ENCODE peak calls at places on chromosome 22, in four cellular contexts. J is fibroblast of pulmonary artery, R is astrocyte of the spinal cord, S is lung. U is an unnamed sample.

GRCh38 chr22:36365020-36365411 is 22.8 kb downstream of the MYH9 start:
- DNase-seq in R (peak; percentile 97), S (no peak), J (peak; percentile 97), U (peak; percentile 87)

GRCh38 chr22:22460635-22461034 is 47.9 kb downstream of the ZNF280B start:
- DNase-seq in J (peak; percentile 13), R (no peak), S (no peak), U (no peak)

GRCh38 chr22:46679711-46680269 is 58.3 kb downstream of the CERK start:
- DNase-seq in J (no peak), R (no peak), S (no peak), U (no peak)

GRCh38 chr22:22395230-22395629 is 113.3 kb downstream of the ZNF280B start:
- DNase-seq in R (no peak), J (no peak), S (no peak), U (no peak)

GRCh38 chr22:36461665-36462474 is 19.6 kb downstream of the TXN2 start:
- DNase-seq in S (peak; percentile 85), J (peak; percentile 92), R (peak; percentile 95), U (peak; percentile 92)

GRCh38 chr22:36540867-36541642 is 12.1 kb upstream of the EIF3D start:
- DNase-seq in R (peak; percentile 6), J (no peak), S (no peak), U (peak; percentile 51)

GRCh38 chr22:26482171-26482570 is 1.4 kb downstream of the HPS4 start:
- DNase-seq in S (no peak), R (no peak), J (no peak), U (no peak)

GRCh38 chr22:24166811-24167210 is 14.5 kb upstream of the SUSD2 start:
- DNase-seq in R (no peak), J (no peak), S (no peak), U (no peak)

GRCh38 chr22:43159484-43160178 is 8.3 kb downstream of the TSPO start:
- DNase-seq in S (no peak), J (peak; percentile 20), R (no peak), U (no peak)

GRCh38 chr22:31451709-31452571 is 37.7 kb downstream of the EIF4ENIF1 start:
- DNase-seq in R (peak; percentile 43), J (peak; percentile 72), S (no peak), U (peak; percentile 54)

GRCh38 chr22:41532908-41533825 is 11.1 kb downstream of the POLR3H start:
- DNase-seq in J (peak; percentile 71), R (peak; percentile 40), S (peak; percentile 62), U (peak; percentile 55)

GRCh38 chr22:32255217-32255616 is at the start of gene SLC5A4:
- DNase-seq in S (no peak), J (no peak), R (no peak), U (no peak)

GRCh38 chr22:39820266-39820665 is 73.3 kb downstream of the ENTHD1 start:
- DNase-seq in J (peak; percentile 66), R (peak; percentile 79), S (no peak), U (peak; percentile 74)

GRCh38 chr22:26656896-26657851 is at the start of gene MIAT:
- DNase-seq in S (no peak), J (no peak), R (no peak), U (no peak)

GRCh38 chr22:19125011-19125410 is 2.8 kb upstream of the DGCR2 start:
- DNase-seq in S (no peak), J (no peak), R (no peak), U (no peak)

GRCh38 chr22:43487311-43488030 is 75.7 kb downstream of the MPPED1 start:
- DNase-seq in J (no peak), S (no peak), R (no peak), U (no peak)

GRCh38 chr22:22821340-22821739 is 66.3 kb upstream of the IGLL5 start:
- DNase-seq in R (no peak), J (no peak), S (no peak), U (no peak)

GRCh38 chr22:40491990-40492631 is 121.7 kb downstream of the SGSM3 start:
- DNase-seq in J (peak; percentile 72), R (peak; percentile 43), S (no peak), U (peak; percentile 67)

GRCh38 chr22:38973289-38974169 is 8.6 kb upstream of the APOBEC3B start:
- DNase-seq in S (peak; percentile 43), J (peak; percentile 19), R (peak; percentile 9), U (peak; percentile 23)

GRCh38 chr22:20993304-20994127 is 8.4 kb downstream of the THAP7 start:
- DNase-seq in S (no peak), R (no peak), J (no peak), U (no peak)

GRCh38 chr22:22450343-22450839 is 58.2 kb downstream of the ZNF280B start:
- DNase-seq in S (peak; percentile 35), R (no peak), J (no peak), U (no peak)

GRCh38 chr22:22598144-22598543 is 39.1 kb upstream of the PRAME start:
- DNase-seq in S (no peak), R (no peak), J (no peak), U (no peak)

GRCh38 chr22:31906086-31906485 is 38.2 kb upstream of the YWHAH start:
- DNase-seq in S (no peak), R (no peak), J (no peak), U (no peak)

GRCh38 chr22:41777749-41778395 is 22.6 kb upstream of the CCDC134 start:
- DNase-seq in S (no peak), J (no peak), R (no peak), U (peak; percentile 23)

GRCh38 chr22:19853058-19853878 is 1.4 kb downstream of the GNB1L start:
- DNase-seq in J (no peak), R (no peak), S (no peak), U (no peak)

GRCh38 chr22:39839917-39840510 is 53.5 kb downstream of the ENTHD1 start:
- DNase-seq in R (no peak), J (no peak), S (no peak), U (no peak)

GRCh38 chr22:27318516-27318915 is 483.0 kb downstream of the MN1 start:
- DNase-seq in S (no peak), R (peak; percentile 48), J (peak; percentile 94), U (peak; percentile 89)

GRCh38 chr22:19962909-19963806 is 21.5 kb upstream of the TXNRD2 start:
- DNase-seq in R (no peak), J (peak; percentile 61), S (peak; percentile 89), U (peak; percentile 33)

GRCh38 chr22:27726726-27727449 is 74.7 kb downstream of the MN1 start:
- DNase-seq in J (peak; percentile 93), S (peak; percentile 56), R (peak; percentile 68), U (peak; percentile 94)

GRCh38 chr22:40190501-40190900 is 12.8 kb downstream of the TNRC6B start:
- DNase-seq in J (no peak), S (no peak), R (no peak), U (no peak)

GRCh38 chr22:37932401-37932800 is 21.0 kb downstream of the C22orf23 start:
- DNase-seq in R (no peak), J (no peak), S (no peak), U (no peak)

GRCh38 chr22:37930952-37931440 is 22.4 kb downstream of the C22orf23 start:
- DNase-seq in S (no peak), R (no peak), J (no peak), U (no peak)

GRCh38 chr22:37931893-37932389 is 21.5 kb downstream of the C22orf23 start:
- DNase-seq in J (no peak), S (peak; percentile 72), R (no peak), U (no peak)

GRCh38 chr22:37929390-37929789 is 23.3 kb downstream of the MICALL1 start:
- DNase-seq in R (no peak), J (no peak), S (no peak), U (no peak)

DNA sequence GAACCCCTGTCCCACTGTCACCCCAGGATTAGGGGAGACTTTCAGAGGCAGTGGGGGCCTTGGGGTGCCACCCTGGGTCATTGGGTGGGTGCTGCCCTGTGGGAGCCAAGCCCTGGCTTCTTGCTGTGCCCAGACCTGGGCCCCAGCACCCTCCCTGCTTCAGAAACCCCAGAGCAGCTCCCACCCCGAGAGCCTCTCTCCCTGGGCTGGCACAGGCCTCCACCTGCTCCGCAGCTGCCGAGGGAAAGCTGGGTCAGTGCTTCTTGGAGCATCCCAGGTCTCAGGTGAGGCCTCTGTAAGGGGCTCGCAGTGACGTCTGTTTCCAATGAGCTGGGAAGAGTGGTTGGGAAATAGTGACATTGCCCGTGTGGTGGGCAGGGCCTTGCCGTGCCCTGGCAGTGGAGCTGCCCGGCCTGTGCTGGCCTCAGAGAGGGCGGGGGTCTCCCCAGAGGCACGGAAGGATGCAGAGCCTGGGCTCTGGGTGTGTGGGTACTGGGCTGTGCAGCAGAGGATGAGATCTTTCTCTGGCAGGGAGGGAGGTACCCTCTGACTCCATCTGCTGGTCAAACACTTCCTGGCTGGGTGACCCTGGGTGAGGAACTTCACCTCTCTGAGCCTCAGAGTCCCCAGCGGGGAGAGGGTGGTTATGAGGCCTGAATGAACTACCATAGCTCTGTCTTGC is 23.0 kb downstream of the C22orf23 start:
- DNase-seq in R (no peak), J (peak; percentile 34), S (no peak), U (peak; percentile 37)
- TF ChIP-seq CTCF in R (peak; percentile 69), J (peak; percentile 52), S (peak; percentile 3), U (peak; percentile 65)

DNA sequence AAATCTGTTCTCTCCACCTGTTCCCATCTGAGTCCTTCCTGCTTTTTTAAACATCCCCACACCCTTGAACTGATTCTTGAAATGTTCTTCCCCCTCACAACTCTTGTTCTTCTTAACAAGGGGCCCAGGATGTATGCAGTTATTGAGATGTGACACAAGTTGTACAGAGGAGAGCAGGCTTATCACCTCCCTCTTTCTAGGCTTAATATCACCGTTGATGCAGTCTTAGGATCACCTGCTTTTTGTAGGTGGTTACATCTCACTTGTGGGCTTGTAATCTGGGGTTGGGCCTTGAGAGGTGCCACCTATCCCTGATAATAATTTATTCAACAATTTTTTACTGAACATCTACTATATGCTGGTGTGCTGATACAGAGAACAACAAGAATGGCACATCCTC is 6.2 kb downstream of the CRYBB3 start:
- DNase-seq in S (no peak), J (no peak), R (no peak), U (no peak)
- H3K4me3 ChIP-seq in S (no peak overlapping the region), J (no peak overlapping the region), R (no peak overlapping the region), U (no peak overlapping the region)

DNA sequence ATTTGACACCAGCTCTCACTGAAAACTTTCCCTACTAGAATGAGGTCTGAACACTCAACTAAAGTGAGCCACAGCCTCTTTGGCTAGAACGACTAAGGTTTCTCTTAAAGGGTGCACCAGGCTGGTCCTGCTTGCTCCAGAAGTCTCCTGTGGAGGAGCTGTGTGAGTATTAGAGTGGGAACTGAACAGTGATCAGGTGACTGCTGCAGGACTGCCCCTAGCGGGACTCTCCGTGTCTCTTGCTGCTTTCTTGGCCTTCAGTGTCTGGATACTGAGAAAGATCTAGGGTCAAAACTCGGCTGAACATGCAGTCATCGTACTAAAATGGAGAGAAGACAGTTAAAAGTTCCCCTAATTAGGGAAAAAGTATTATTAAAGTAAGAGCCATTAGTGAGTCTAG is 34.6 kb downstream of the FAM118A start:
- DNase-seq in J (peak; percentile 31), S (no peak), R (peak; percentile 10), U (no peak)
- TF ChIP-seq CTCF in J (peak; percentile 25), S (no peak), R (peak; percentile 24), U (no peak)

GRCh38 chr22:50300620-50301257 is 6.7 kb downstream of the PLXNB2 start:
- DNase-seq in R (no peak), S (no peak), J (no peak), U (no peak)
- H3K4me3 ChIP-seq in R (no peak overlapping the region), S (no peak overlapping the region), J (no peak overlapping the region), U (peak overlapping the region; percentile 39)

U was measured in AG10803.